ENCODE peak calls at places on chromosome 18, in nine cellular contexts. One of them, this sample, is unnamed.

GRCh38 chr18:58612239-58613055 is 16.4 kb downstream of the ALPK2 start:
- DNase-seq in breast epithelium: no peak
- DNase-seq in A549: no peak
- DNase-seq in heart left ventricle: no peak
- DNase-seq in uterus: no peak
- DNase-seq in body of pancreas: no peak
- DNase-seq in erythroblast: no peak
- DNase-seq in Peyer's patch: no peak
- DNase-seq in esophagus squamous epithelium: no peak
- DNase-seq in this sample: no peak

GRCh38 chr18:56115072-56116038 is 523.0 kb downstream of the TXNL1 start:
- DNase-seq in body of pancreas: no peak
- DNase-seq in uterus: no peak
- DNase-seq in erythroblast: no peak
- DNase-seq in heart left ventricle: no peak
- DNase-seq in breast epithelium: no peak
- DNase-seq in A549: no peak
- DNase-seq in Peyer's patch: no peak
- DNase-seq in esophagus squamous epithelium: no peak
- DNase-seq in this sample: no peak

GRCh38 chr18:58176915-58177717 is 133.1 kb downstream of the NEDD4L start:
- DNase-seq in Peyer's patch: no peak
- DNase-seq in erythroblast: no peak
- DNase-seq in heart left ventricle: no peak
- DNase-seq in A549: no peak
- DNase-seq in esophagus squamous epithelium: no peak
- DNase-seq in uterus: no peak
- DNase-seq in body of pancreas: no peak
- DNase-seq in breast epithelium: no peak
- DNase-seq in this sample: peak

GRCh38 chr18:58545338-58546096 is 83.4 kb downstream of the ALPK2 start:
- DNase-seq in erythroblast: no peak
- DNase-seq in A549: no peak
- DNase-seq in body of pancreas: no peak
- DNase-seq in breast epithelium: no peak
- DNase-seq in Peyer's patch: no peak
- DNase-seq in heart left ventricle: no peak
- DNase-seq in uterus: no peak
- DNase-seq in esophagus squamous epithelium: no peak
- DNase-seq in this sample: no peak

GRCh38 chr18:58298251-58299134 is 254.5 kb downstream of the NEDD4L start:
- DNase-seq in breast epithelium: no peak
- DNase-seq in uterus: no peak
- DNase-seq in A549: no peak
- DNase-seq in esophagus squamous epithelium: no peak
- DNase-seq in body of pancreas: no peak
- DNase-seq in Peyer's patch: no peak
- DNase-seq in heart left ventricle: no peak
- DNase-seq in erythroblast: no peak
- DNase-seq in this sample: no peak

GRCh38 chr18:35513181-35513932 is 15.6 kb upstream of the INO80C start:
- DNase-seq in heart left ventricle: peak
- DNase-seq in A549: peak
- DNase-seq in body of pancreas: peak
- DNase-seq in Peyer's patch: no peak
- DNase-seq in breast epithelium: peak
- DNase-seq in erythroblast: no peak
- DNase-seq in uterus: peak
- DNase-seq in esophagus squamous epithelium: no peak
- DNase-seq in this sample: peak

GRCh38 chr18:60339018-60339417 is 33.6 kb downstream of the MC4R start:
- DNase-seq in heart left ventricle: no peak
- DNase-seq in A549: no peak
- DNase-seq in erythroblast: no peak
- DNase-seq in breast epithelium: no peak
- DNase-seq in uterus: no peak
- DNase-seq in Peyer's patch: no peak
- DNase-seq in esophagus squamous epithelium: no peak
- DNase-seq in body of pancreas: no peak
- DNase-seq in this sample: no peak

GRCh38 chr18:59569321-59569720 is 127.9 kb downstream of the CCBE1 start:
- DNase-seq in heart left ventricle: no peak
- DNase-seq in Peyer's patch: no peak
- DNase-seq in uterus: no peak
- DNase-seq in A549: no peak
- DNase-seq in body of pancreas: no peak
- DNase-seq in breast epithelium: no peak
- DNase-seq in erythroblast: no peak
- DNase-seq in esophagus squamous epithelium: no peak
- DNase-seq in this sample: no peak

GRCh38 chr18:24368749-24369148 is 28.9 kb downstream of the OSBPL1A start:
- DNase-seq in erythroblast: no peak
- DNase-seq in breast epithelium: no peak
- DNase-seq in A549: no peak
- DNase-seq in Peyer's patch: no peak
- DNase-seq in body of pancreas: no peak
- DNase-seq in uterus: no peak
- DNase-seq in esophagus squamous epithelium: no peak
- DNase-seq in heart left ventricle: no peak
- DNase-seq in this sample: no peak

GRCh38 chr18:58208207-58208944 is 164.3 kb downstream of the NEDD4L start:
- DNase-seq in breast epithelium: no peak
- DNase-seq in body of pancreas: no peak
- DNase-seq in heart left ventricle: no peak
- DNase-seq in uterus: no peak
- DNase-seq in A549: no peak
- DNase-seq in Peyer's patch: no peak
- DNase-seq in erythroblast: no peak
- DNase-seq in esophagus squamous epithelium: no peak
- DNase-seq in this sample: no peak

GRCh38 chr18:69636529-69637301 is 236.0 kb downstream of the DOK6 start:
- DNase-seq in A549: no peak
- DNase-seq in Peyer's patch: no peak
- DNase-seq in uterus: no peak
- DNase-seq in breast epithelium: no peak
- DNase-seq in esophagus squamous epithelium: no peak
- DNase-seq in heart left ventricle: no peak
- DNase-seq in body of pancreas: peak
- DNase-seq in erythroblast: no peak
- DNase-seq in this sample: no peak

GRCh38 chr18:72820571-72820970 is 47.2 kb downstream of the NETO1 start:
- DNase-seq in heart left ventricle: no peak
- DNase-seq in breast epithelium: no peak
- DNase-seq in body of pancreas: no peak
- DNase-seq in Peyer's patch: no peak
- DNase-seq in A549: no peak
- DNase-seq in erythroblast: no peak
- DNase-seq in esophagus squamous epithelium: no peak
- DNase-seq in uterus: no peak
- DNase-seq in this sample: no peak

GRCh38 chr18:76528477-76529432 is 33.7 kb upstream of the ZNF516 start:
- DNase-seq in esophagus squamous epithelium: no peak
- DNase-seq in A549: no peak
- DNase-seq in body of pancreas: peak
- DNase-seq in breast epithelium: no peak
- DNase-seq in Peyer's patch: no peak
- DNase-seq in heart left ventricle: peak
- DNase-seq in erythroblast: peak
- DNase-seq in uterus: peak
- DNase-seq in this sample: no peak
- TF ChIP-seq POLR2A in esophagus squamous epithelium: no peak
- TF ChIP-seq POLR2A in A549: no peak
- TF ChIP-seq POLR2A in body of pancreas: peak
- TF ChIP-seq POLR2A in breast epithelium: peak
- TF ChIP-seq POLR2A in Peyer's patch: no peak
- TF ChIP-seq POLR2A in heart left ventricle: no peak
- TF ChIP-seq POLR2A in erythroblast: no peak
- TF ChIP-seq POLR2A in uterus: peak
- TF ChIP-seq POLR2A in this sample: no peak

GRCh38 chr18:23133860-23134779 is 1.2 kb upstream of the CABLES1 start:
- DNase-seq in uterus: no peak
- DNase-seq in erythroblast: peak
- DNase-seq in body of pancreas: peak
- DNase-seq in breast epithelium: peak
- DNase-seq in A549: peak
- DNase-seq in Peyer's patch: peak
- DNase-seq in esophagus squamous epithelium: no peak
- DNase-seq in heart left ventricle: no peak
- DNase-seq in this sample: no peak
- TF ChIP-seq POLR2A in uterus: no peak
- TF ChIP-seq POLR2A in erythroblast: peak
- TF ChIP-seq POLR2A in body of pancreas: no peak
- TF ChIP-seq POLR2A in breast epithelium: no peak
- TF ChIP-seq POLR2A in A549: no peak
- TF ChIP-seq POLR2A in Peyer's patch: peak
- TF ChIP-seq POLR2A in esophagus squamous epithelium: no peak
- TF ChIP-seq POLR2A in heart left ventricle: no peak
- TF ChIP-seq POLR2A in this sample: no peak

DNA sequence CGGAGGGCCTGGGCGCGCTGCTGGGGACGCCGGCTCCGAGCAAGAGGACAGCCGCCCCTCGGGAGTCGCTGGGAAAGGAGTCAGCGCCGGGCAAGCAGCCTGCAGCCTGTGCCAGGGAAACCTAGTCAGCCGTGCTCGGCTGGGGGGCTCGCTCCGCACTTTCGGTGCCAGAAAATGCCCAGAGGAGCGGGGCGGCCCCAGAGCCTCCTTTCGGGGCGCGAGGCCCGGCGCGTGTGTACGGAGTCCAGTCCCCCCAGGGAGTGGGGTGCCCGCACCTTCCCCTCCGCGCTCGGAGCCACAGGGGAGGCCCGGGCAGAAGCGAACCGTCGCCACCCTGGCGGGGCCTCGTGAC is 81.9 kb upstream of the LDLRAD4 start:
- DNase-seq in heart left ventricle: peak
- DNase-seq in body of pancreas: peak
- DNase-seq in uterus: peak
- DNase-seq in erythroblast: peak
- DNase-seq in A549: no peak
- DNase-seq in Peyer's patch: no peak
- DNase-seq in breast epithelium: no peak
- DNase-seq in esophagus squamous epithelium: no peak
- DNase-seq in this sample: no peak
- TF ChIP-seq POLR2A in heart left ventricle: no peak
- TF ChIP-seq POLR2A in body of pancreas: no peak
- TF ChIP-seq POLR2A in uterus: no peak
- TF ChIP-seq POLR2A in erythroblast: no peak
- TF ChIP-seq POLR2A in A549: no peak
- TF ChIP-seq POLR2A in Peyer's patch: no peak
- TF ChIP-seq POLR2A in breast epithelium: no peak
- TF ChIP-seq POLR2A in esophagus squamous epithelium: no peak
- TF ChIP-seq POLR2A in this sample: no peak

DNA sequence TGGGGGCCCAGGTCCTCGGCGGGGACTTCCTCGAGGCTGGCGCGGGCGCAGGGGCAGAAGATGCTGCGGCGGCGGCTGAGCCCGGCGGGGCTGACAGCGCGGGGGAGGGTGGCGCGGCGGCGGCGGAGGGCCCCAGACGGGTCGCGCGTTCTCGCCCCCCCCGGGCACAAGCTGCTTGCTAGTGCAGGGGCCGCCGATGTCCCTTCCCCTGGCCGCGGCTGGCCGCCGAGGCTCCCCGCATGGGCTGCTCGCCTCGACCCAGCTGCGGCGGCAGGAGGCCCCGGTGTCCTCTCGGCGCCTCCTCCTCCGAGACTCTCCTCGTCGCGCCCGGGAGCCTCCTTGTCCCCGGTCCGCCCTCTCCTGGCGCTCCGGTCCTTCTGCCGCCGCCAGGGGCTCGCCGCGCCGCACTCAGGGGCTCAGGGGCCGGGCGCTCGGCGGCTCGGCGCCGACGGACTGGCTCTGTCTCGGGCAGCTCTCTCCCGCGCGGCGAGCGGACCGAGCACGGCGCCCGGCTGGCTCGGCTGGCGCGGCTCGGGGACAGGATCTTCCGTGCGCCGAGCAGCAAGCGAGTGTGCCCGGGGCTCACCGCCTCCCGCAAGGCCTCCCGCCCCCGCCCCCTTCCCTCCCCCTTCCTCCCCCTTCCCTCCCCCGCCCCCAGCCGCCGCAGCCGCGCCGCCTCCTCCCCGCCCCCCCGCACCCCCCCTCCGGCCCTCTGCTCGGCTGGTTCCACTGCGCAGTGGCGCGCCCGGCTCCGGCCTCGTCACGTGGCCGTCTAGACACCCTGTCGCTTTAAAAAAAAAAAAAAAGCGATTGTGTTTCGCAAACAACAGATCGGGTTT is 902 bp upstream of the SMAD7 start:
- DNase-seq in erythroblast: peak
- DNase-seq in heart left ventricle: peak
- DNase-seq in esophagus squamous epithelium: peak
- DNase-seq in A549: no peak
- DNase-seq in uterus: peak
- DNase-seq in Peyer's patch: peak
- DNase-seq in body of pancreas: peak
- DNase-seq in breast epithelium: peak
- DNase-seq in this sample: peak
- TF ChIP-seq POLR2A in erythroblast: no peak
- TF ChIP-seq POLR2A in heart left ventricle: no peak
- TF ChIP-seq POLR2A in esophagus squamous epithelium: no peak
- TF ChIP-seq POLR2A in A549: peak
- TF ChIP-seq POLR2A in uterus: peak
- TF ChIP-seq POLR2A in Peyer's patch: peak
- TF ChIP-seq POLR2A in body of pancreas: peak
- TF ChIP-seq POLR2A in breast epithelium: no peak
- TF ChIP-seq POLR2A in this sample: peak

DNA sequence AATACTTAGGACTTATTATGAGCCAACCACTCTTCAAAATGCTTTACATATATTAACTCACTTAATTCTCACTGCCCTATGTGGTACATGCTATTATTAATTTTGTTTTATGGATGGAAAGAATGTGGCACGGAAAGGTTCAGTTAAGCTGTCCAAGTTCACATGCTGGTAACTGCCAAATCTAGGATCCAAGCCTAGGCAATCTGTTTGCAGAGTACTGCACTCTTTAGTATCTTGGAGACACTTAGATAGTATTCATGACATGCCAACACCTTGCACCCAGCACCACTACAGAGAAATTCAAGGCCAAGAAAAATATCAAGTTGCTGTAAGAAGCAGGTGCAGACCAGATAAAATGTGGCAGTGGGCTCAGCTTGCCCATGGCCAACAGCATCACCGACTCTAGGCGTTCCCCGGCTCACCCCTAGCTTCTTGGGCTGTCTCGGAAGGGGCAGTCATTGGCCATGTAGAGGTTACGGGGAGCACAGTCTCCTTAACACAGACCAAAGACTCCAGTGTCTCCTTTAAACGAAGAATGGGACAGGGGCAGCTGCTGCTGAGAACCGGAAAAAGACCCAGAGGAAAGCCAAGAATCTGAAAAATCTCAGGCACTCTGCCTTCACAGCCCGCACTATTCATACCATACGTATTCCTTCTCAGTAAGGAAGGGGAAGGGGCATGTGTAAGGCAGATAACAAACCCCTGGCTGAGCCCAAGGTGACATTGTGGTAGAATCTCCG is 25.6 kb upstream of the RNF125 start:
- DNase-seq in uterus: no peak
- DNase-seq in Peyer's patch: no peak
- DNase-seq in body of pancreas: no peak
- DNase-seq in A549: no peak
- DNase-seq in esophagus squamous epithelium: no peak
- DNase-seq in breast epithelium: no peak
- DNase-seq in heart left ventricle: no peak
- DNase-seq in erythroblast: no peak
- DNase-seq in this sample: no peak
- TF ChIP-seq POLR2A in uterus: no peak
- TF ChIP-seq POLR2A in Peyer's patch: no peak
- TF ChIP-seq POLR2A in body of pancreas: no peak
- TF ChIP-seq POLR2A in A549: no peak
- TF ChIP-seq POLR2A in esophagus squamous epithelium: no peak
- TF ChIP-seq POLR2A in breast epithelium: no peak
- TF ChIP-seq POLR2A in heart left ventricle: no peak
- TF ChIP-seq POLR2A in erythroblast: no peak
- TF ChIP-seq POLR2A in this sample: no peak

This sample was measured in H54.